ENCODE peak calls at places on chromosomes 2 and 18, in six cellular contexts. One of them, this sample, is unnamed.

GRCh38 chr2:75790121-75790520 is 79.4 kb upstream of the GCFC2 start:
- DNase-seq in MCF 10A: no peak
- DNase-seq in AG09309: no peak
- DNase-seq in adrenal gland: no peak
- DNase-seq in brain microvascular endothelial cell: no peak
- DNase-seq in fibroblast of the aortic adventitia: no peak
- DNase-seq in this sample: no peak

GRCh38 chr18:33577688-33578370 is at the start of gene ASXL3:
- DNase-seq in brain microvascular endothelial cell: no peak
- DNase-seq in MCF 10A: no peak
- DNase-seq in adrenal gland: no peak
- DNase-seq in AG09309: no peak
- DNase-seq in fibroblast of the aortic adventitia: peak
- DNase-seq in this sample: no peak

GRCh38 chr2:162053808-162054155 is 20.2 kb downstream of the DPP4 start:
- DNase-seq in fibroblast of the aortic adventitia: no peak
- DNase-seq in MCF 10A: no peak
- DNase-seq in AG09309: no peak
- DNase-seq in adrenal gland: no peak
- DNase-seq in brain microvascular endothelial cell: no peak
- DNase-seq in this sample: no peak

GRCh38 chr2:46336560-46336959 is 39.4 kb downstream of the EPAS1 start:
- DNase-seq in AG09309: no peak
- DNase-seq in adrenal gland: no peak
- DNase-seq in fibroblast of the aortic adventitia: peak
- DNase-seq in brain microvascular endothelial cell: peak
- DNase-seq in MCF 10A: no peak
- DNase-seq in this sample: no peak

GRCh38 chr2:174594451-174594850 is 3.2 kb downstream of the WIPF1 start:
- DNase-seq in MCF 10A: no peak
- DNase-seq in brain microvascular endothelial cell: no peak
- DNase-seq in fibroblast of the aortic adventitia: no peak
- DNase-seq in AG09309: no peak
- DNase-seq in adrenal gland: no peak
- DNase-seq in this sample: no peak

GRCh38 chr18:24019641-24020331 is 5.2 kb downstream of the TTC39C start:
- DNase-seq in fibroblast of the aortic adventitia: no peak
- DNase-seq in adrenal gland: no peak
- DNase-seq in MCF 10A: no peak
- DNase-seq in AG09309: no peak
- DNase-seq in brain microvascular endothelial cell: no peak
- DNase-seq in this sample: no peak

GRCh38 chr2:231110551-231110950 is 14.3 kb downstream of the HTR2B start:
- DNase-seq in AG09309: no peak
- DNase-seq in adrenal gland: no peak
- DNase-seq in MCF 10A: no peak
- DNase-seq in brain microvascular endothelial cell: peak
- DNase-seq in fibroblast of the aortic adventitia: peak
- DNase-seq in this sample: no peak

GRCh38 chr18:46374850-46375249 is 270.7 kb downstream of the HAUS1 start:
- DNase-seq in brain microvascular endothelial cell: no peak
- DNase-seq in AG09309: no peak
- DNase-seq in MCF 10A: no peak
- DNase-seq in adrenal gland: no peak
- DNase-seq in fibroblast of the aortic adventitia: no peak
- DNase-seq in this sample: no peak

GRCh38 chr18:76496200-76496890 is 1.3 kb upstream of the ZNF516 start:
- DNase-seq in MCF 10A: peak
- DNase-seq in adrenal gland: peak
- DNase-seq in brain microvascular endothelial cell: peak
- DNase-seq in AG09309: no peak
- DNase-seq in fibroblast of the aortic adventitia: peak
- DNase-seq in this sample: peak

GRCh38 chr18:37501136-37501535 is 64.5 kb downstream of the CELF4 start:
- DNase-seq in brain microvascular endothelial cell: no peak
- DNase-seq in MCF 10A: no peak
- DNase-seq in adrenal gland: no peak
- DNase-seq in fibroblast of the aortic adventitia: no peak
- DNase-seq in AG09309: no peak
- DNase-seq in this sample: no peak

GRCh38 chr2:150911766-150912280 is 349.8 kb downstream of the RBM43 start:
- DNase-seq in AG09309: peak
- DNase-seq in brain microvascular endothelial cell: peak
- DNase-seq in adrenal gland: peak
- DNase-seq in fibroblast of the aortic adventitia: peak
- DNase-seq in MCF 10A: peak
- DNase-seq in this sample: peak

GRCh38 chr2:12555012-12555645 is 161.6 kb upstream of the TRIB2 start:
- DNase-seq in AG09309: peak
- DNase-seq in fibroblast of the aortic adventitia: peak
- DNase-seq in MCF 10A: peak
- DNase-seq in adrenal gland: no peak
- DNase-seq in brain microvascular endothelial cell: peak
- DNase-seq in this sample: no peak

GRCh38 chr2:221087779-221088178 is 484.3 kb downstream of the EPHA4 start:
- DNase-seq in fibroblast of the aortic adventitia: no peak
- DNase-seq in brain microvascular endothelial cell: no peak
- DNase-seq in AG09309: no peak
- DNase-seq in MCF 10A: no peak
- DNase-seq in adrenal gland: no peak
- DNase-seq in this sample: no peak

GRCh38 chr2:27255187-27255586 is 7.7 kb downstream of the SLC30A3 start:
- DNase-seq in fibroblast of the aortic adventitia: no peak
- DNase-seq in MCF 10A: no peak
- DNase-seq in adrenal gland: peak
- DNase-seq in brain microvascular endothelial cell: no peak
- DNase-seq in AG09309: no peak
- DNase-seq in this sample: no peak

GRCh38 chr18:70028734-70029133 is 81.1 kb upstream of the CD226 start:
- DNase-seq in AG09309: no peak
- DNase-seq in brain microvascular endothelial cell: no peak
- DNase-seq in adrenal gland: no peak
- DNase-seq in fibroblast of the aortic adventitia: no peak
- DNase-seq in MCF 10A: no peak
- DNase-seq in this sample: no peak

GRCh38 chr2:121810959-121811853 is 55.8 kb downstream of the TSN start:
- DNase-seq in AG09309: peak
- DNase-seq in fibroblast of the aortic adventitia: peak
- DNase-seq in adrenal gland: peak
- DNase-seq in brain microvascular endothelial cell: peak
- DNase-seq in MCF 10A: peak
- DNase-seq in this sample: no peak

GRCh38 chr2:164621761-164622105 is 451 bp upstream of the GRB14 start:
- DNase-seq in fibroblast of the aortic adventitia: no peak
- DNase-seq in adrenal gland: no peak
- DNase-seq in brain microvascular endothelial cell: no peak
- DNase-seq in MCF 10A: peak
- DNase-seq in AG09309: no peak
- DNase-seq in this sample: no peak

GRCh38 chr2:168722592-168722991 is 79.8 kb upstream of the NOSTRIN start:
- DNase-seq in AG09309: no peak
- DNase-seq in MCF 10A: peak
- DNase-seq in fibroblast of the aortic adventitia: peak
- DNase-seq in adrenal gland: peak
- DNase-seq in brain microvascular endothelial cell: peak
- DNase-seq in this sample: no peak

GRCh38 chr2:45643095-45643494 is 8.4 kb upstream of the PRKCE start:
- DNase-seq in adrenal gland: no peak
- DNase-seq in brain microvascular endothelial cell: no peak
- DNase-seq in MCF 10A: peak
- DNase-seq in fibroblast of the aortic adventitia: peak
- DNase-seq in AG09309: no peak
- DNase-seq in this sample: no peak

GRCh38 chr2:58202409-58202808 is 38.7 kb downstream of the FANCL start:
- DNase-seq in adrenal gland: no peak
- DNase-seq in fibroblast of the aortic adventitia: no peak
- DNase-seq in AG09309: no peak
- DNase-seq in brain microvascular endothelial cell: no peak
- DNase-seq in MCF 10A: no peak
- DNase-seq in this sample: no peak

GRCh38 chr2:17593841-17594482 is 53.5 kb downstream of the VSNL1 start:
- DNase-seq in fibroblast of the aortic adventitia: peak
- DNase-seq in adrenal gland: no peak
- DNase-seq in AG09309: no peak
- DNase-seq in MCF 10A: no peak
- DNase-seq in brain microvascular endothelial cell: no peak
- DNase-seq in this sample: no peak

GRCh38 chr18:80179857-80180558 is 67.3 kb downstream of the PARD6G start:
- DNase-seq in fibroblast of the aortic adventitia: no peak
- DNase-seq in brain microvascular endothelial cell: no peak
- DNase-seq in adrenal gland: no peak
- DNase-seq in MCF 10A: peak
- DNase-seq in AG09309: no peak
- DNase-seq in this sample: no peak

DNA sequence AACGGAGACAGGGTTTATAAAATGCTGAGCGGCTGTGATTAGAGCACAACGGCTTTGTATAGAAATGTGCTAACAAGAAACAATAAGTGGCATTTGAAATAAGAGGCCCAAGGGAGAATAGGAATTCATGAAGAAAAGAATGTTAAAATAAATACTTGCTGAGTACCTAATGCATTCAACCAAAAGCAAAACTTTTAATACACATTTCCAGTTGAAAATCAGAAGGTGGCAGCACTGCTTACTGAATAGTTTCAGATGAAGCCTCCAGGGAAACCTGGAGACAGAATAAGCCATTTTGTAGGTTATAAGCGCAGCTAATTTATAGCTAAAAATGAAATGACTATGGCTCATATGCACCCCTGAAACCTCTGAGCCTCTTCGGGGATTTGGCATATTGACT is 286.6 kb downstream of the DPP10 start:
- DNase-seq in fibroblast of the aortic adventitia: no peak
- DNase-seq in adrenal gland: no peak
- DNase-seq in brain microvascular endothelial cell: no peak
- DNase-seq in AG09309: no peak
- DNase-seq in MCF 10A: peak
- DNase-seq in this sample: no peak
- TF ChIP-seq CTCF in fibroblast of the aortic adventitia: no peak
- TF ChIP-seq CTCF in adrenal gland: no peak
- TF ChIP-seq CTCF in brain microvascular endothelial cell: no peak
- TF ChIP-seq CTCF in AG09309: no peak
- TF ChIP-seq CTCF in MCF 10A: peak
- TF ChIP-seq CTCF in this sample: no peak

DNA sequence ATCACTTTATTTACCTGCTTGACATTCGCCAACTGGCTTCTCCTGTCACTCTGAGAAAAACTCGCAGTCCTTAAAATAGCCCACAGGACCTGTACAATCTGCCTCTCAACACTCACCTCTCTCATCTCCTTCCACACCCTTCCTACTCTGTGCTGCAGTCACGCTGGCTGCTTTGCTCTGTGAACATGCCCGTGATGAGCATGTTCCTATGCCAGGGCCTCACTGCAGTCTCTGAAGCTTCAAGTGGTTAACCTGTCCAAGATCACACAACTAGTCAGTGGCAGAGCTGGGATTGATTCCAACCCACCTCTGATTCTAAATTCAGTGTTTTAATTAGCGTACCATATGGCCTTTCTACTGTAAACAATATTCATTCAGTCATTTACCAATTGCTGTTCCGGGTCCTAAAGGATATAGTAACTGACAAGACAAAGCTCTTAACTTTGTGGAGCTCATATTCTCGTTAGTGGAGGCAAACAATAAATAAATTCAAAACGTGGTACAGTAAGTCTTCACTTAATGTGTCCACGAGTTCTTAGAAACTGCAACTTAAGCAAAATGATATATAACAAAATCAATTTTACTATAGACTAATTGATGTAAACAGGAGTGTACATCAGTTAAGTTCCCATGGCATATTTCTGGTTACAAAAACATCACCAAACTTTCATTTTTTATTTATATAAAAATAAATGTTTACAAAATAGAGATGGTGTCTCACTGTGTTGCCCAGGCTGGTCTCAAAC is 38.9 kb upstream of the FBXO11 start:
- DNase-seq in fibroblast of the aortic adventitia: no peak
- DNase-seq in MCF 10A: no peak
- DNase-seq in AG09309: no peak
- DNase-seq in adrenal gland: no peak
- DNase-seq in brain microvascular endothelial cell: no peak
- DNase-seq in this sample: no peak
- TF ChIP-seq CTCF in fibroblast of the aortic adventitia: no peak
- TF ChIP-seq CTCF in MCF 10A: no peak
- TF ChIP-seq CTCF in AG09309: no peak
- TF ChIP-seq CTCF in adrenal gland: no peak
- TF ChIP-seq CTCF in brain microvascular endothelial cell: no peak
- TF ChIP-seq CTCF in this sample: no peak

GRCh38 chr2:77398970-77399369 is 123.2 kb downstream of the LRRTM4 start:
- DNase-seq in AG09309: no peak
- DNase-seq in adrenal gland: no peak
- DNase-seq in brain microvascular endothelial cell: no peak
- DNase-seq in MCF 10A: no peak
- DNase-seq in fibroblast of the aortic adventitia: no peak
- DNase-seq in this sample: no peak
- TF ChIP-seq CTCF in AG09309: no peak
- TF ChIP-seq CTCF in adrenal gland: no peak
- TF ChIP-seq CTCF in brain microvascular endothelial cell: no peak
- TF ChIP-seq CTCF in MCF 10A: no peak
- TF ChIP-seq CTCF in fibroblast of the aortic adventitia: no peak
- TF ChIP-seq CTCF in this sample: no peak

GRCh38 chr2:55050133-55050994 is at the start of gene RTN4:
- DNase-seq in brain microvascular endothelial cell: peak
- DNase-seq in fibroblast of the aortic adventitia: peak
- DNase-seq in AG09309: peak
- DNase-seq in MCF 10A: peak
- DNase-seq in adrenal gland: peak
- DNase-seq in this sample: peak

GRCh38 chr2:55051026-55051866 is 995 bp upstream of the RTN4 start:
- DNase-seq in adrenal gland: peak
- DNase-seq in fibroblast of the aortic adventitia: peak
- DNase-seq in MCF 10A: peak
- DNase-seq in AG09309: peak
- DNase-seq in brain microvascular endothelial cell: peak
- DNase-seq in this sample: peak

GRCh38 chr2:55048925-55049793 is 1.1 kb downstream of the RTN4 start:
- DNase-seq in AG09309: no peak
- DNase-seq in MCF 10A: peak
- DNase-seq in adrenal gland: peak
- DNase-seq in brain microvascular endothelial cell: peak
- DNase-seq in fibroblast of the aortic adventitia: peak
- DNase-seq in this sample: peak

GRCh38 chr2:55048514-55048924 is 1.7 kb downstream of the RTN4 start:
- DNase-seq in adrenal gland: peak
- DNase-seq in AG09309: no peak
- DNase-seq in fibroblast of the aortic adventitia: peak
- DNase-seq in brain microvascular endothelial cell: no peak
- DNase-seq in MCF 10A: peak
- DNase-seq in this sample: no peak

DNA sequence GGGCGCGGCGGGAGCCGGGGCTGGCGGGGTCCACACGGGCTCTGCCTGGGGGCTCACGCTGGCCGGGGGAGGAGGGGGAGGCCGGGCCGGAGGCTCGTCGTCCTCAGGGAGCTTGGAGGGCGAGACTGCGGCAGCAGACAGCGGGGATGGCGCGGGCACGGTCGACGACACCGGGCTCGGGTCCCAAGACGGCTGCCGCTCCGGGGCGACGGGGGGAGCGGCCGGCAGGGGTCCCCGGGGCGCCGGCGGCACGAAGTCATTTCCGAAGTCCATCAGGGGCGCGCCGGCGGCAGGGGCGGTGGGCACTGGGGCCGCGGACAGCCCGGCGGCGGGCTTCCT is 488 bp downstream of the RTN4 start:
- DNase-seq in brain microvascular endothelial cell: no peak
- DNase-seq in MCF 10A: no peak
- DNase-seq in AG09309: no peak
- DNase-seq in fibroblast of the aortic adventitia: no peak
- DNase-seq in adrenal gland: no peak
- DNase-seq in this sample: no peak
- TF ChIP-seq CTCF in brain microvascular endothelial cell: no peak
- TF ChIP-seq CTCF in MCF 10A: no peak
- TF ChIP-seq CTCF in AG09309: no peak
- TF ChIP-seq CTCF in fibroblast of the aortic adventitia: no peak
- TF ChIP-seq CTCF in adrenal gland: no peak
- TF ChIP-seq CTCF in this sample: no peak

This sample was measured in CD14-positive monocyte.